ENCODE peak calls at places on chromosomes 4 and X, in six cellular contexts. J is EL, Q is iris pigment epithelial cell, S is HFF-Myc, B is amniotic stem cell, Y is omental fat pad. M is an unnamed sample.

GRCh38 chr4:153788064-153788418 is 842 bp downstream of the SFRP2 start:
- DNase-seq in J (no peak), Q (no peak), S (no peak), B (no peak), Y (no peak), M (no peak)

GRCh38 chrX:11059923-11060322 is 51.2 kb upstream of the HCCS start:
- DNase-seq in J (peak; percentile 62), Q (peak; percentile 23), S (no peak), B (no peak), Y (no peak), M (no peak)

GRCh38 chrX:100864967-100865366 is 9.2 kb downstream of the NOX1 start:
- DNase-seq in J (peak; percentile 26), Q (peak; percentile 65), S (peak; percentile 3), B (no peak), Y (no peak), M (no peak)

GRCh38 chr4:83083925-83084475 is 30.5 kb downstream of the PLAC8 start:
- DNase-seq in J (no peak), Q (no peak), S (no peak), B (no peak), Y (no peak), M (no peak)

GRCh38 chr4:74934822-74935326 is 2.0 kb downstream of the PARM1 start:
- DNase-seq in J (no peak), Q (no peak), S (no peak), B (no peak), Y (no peak), M (no peak)

GRCh38 chr4:172850838-172851237 is 317.8 kb upstream of the GALNT7 start:
- DNase-seq in J (peak; percentile 77), Q (peak; percentile 89), S (peak; percentile 82), B (peak; percentile 25), Y (no peak), M (peak; percentile 17)

GRCh38 chr4:39613093-39613656 is 25.5 kb downstream of the SMIM14 start:
- DNase-seq in J (peak; percentile 51), Q (peak; percentile 47), S (no peak), B (no peak), Y (no peak), M (no peak)

GRCh38 chr4:15040916-15041463 is 38.7 kb downstream of the CPEB2 start:
- DNase-seq in J (no peak), Q (no peak), S (no peak), B (no peak), Y (no peak), M (no peak)

GRCh38 chr4:7222521-7222920 is 30.2 kb downstream of the SORCS2 start:
- DNase-seq in J (no peak), Q (no peak), S (no peak), B (no peak), Y (no peak), M (no peak)

GRCh38 chrX:152928761-152929400 is 31.0 kb downstream of the ZNF185 start:
- DNase-seq in J (no peak), Q (no peak), S (no peak), B (no peak), Y (no peak), M (no peak)

GRCh38 chr4:53507671-53508286 is 83.5 kb downstream of the LNX1 start:
- DNase-seq in J (no peak), Q (peak; percentile 69), S (no peak), B (no peak), Y (no peak), M (no peak)

GRCh38 chr4:83561381-83561780 is 25.5 kb downstream of the GPAT3 start:
- DNase-seq in J (peak; percentile 66), Q (peak; percentile 67), S (no peak), B (no peak), Y (peak; percentile 33), M (no peak)

GRCh38 chr4:8688041-8688907 is 95.7 kb downstream of the CPZ start:
- DNase-seq in J (peak; percentile 12), Q (peak; percentile 14), S (no peak), B (no peak), Y (no peak), M (peak; percentile 65)

GRCh38 chrX:39982927-39983326 is 114.8 kb downstream of the BCOR start:
- DNase-seq in J (no peak), Q (no peak), S (no peak), B (no peak), Y (no peak), M (no peak)

GRCh38 chrX:37658352-37659030 is 27.1 kb upstream of the XK start:
- DNase-seq in J (no peak), Q (no peak), S (no peak), B (no peak), Y (no peak), M (no peak)

GRCh38 chrX:24398766-24399165 is 38.3 kb downstream of the SUPT20HL1 start:
- DNase-seq in J (no peak), Q (no peak), S (no peak), B (no peak), Y (no peak), M (no peak)

GRCh38 chrX:108396188-108396885 is 41.9 kb downstream of the COL4A6 start:
- DNase-seq in J (peak; percentile 43), Q (peak; percentile 54), S (no peak), B (no peak), Y (no peak), M (peak; percentile 16)

GRCh38 chr4:70895405-70895804 is 6.8 kb upstream of the MOB1B start:
- DNase-seq in J (no peak), Q (no peak), S (no peak), B (no peak), Y (no peak), M (no peak)

GRCh38 chr4:93451954-93452353 is 376.6 kb upstream of the ATOH1 start:
- DNase-seq in J (no peak), Q (no peak), S (no peak), B (no peak), Y (no peak), M (no peak)

GRCh38 chrX:21711126-21711847 is 46.6 kb downstream of the SMPX start:
- DNase-seq in J (no peak), Q (no peak), S (no peak), B (no peak), Y (no peak), M (no peak)

M was measured in hepatocyte.